ENCODE peak calls at places on chromosomes 6 and 20, in five cellular contexts. H is trophoblast cell, W is mesenchymal stem cell, R is H1, U is neuronal stem cell. D is an unnamed sample.

GRCh38 chr20:31595654-31596411 is 9.3 kb upstream of the ID1 start:
- DNase-seq in H (peak; percentile 95), W (peak; percentile 99), R (peak; percentile 78), U (no peak), D (peak; percentile 95)

GRCh38 chr20:9575836-9576235 is 61.4 kb downstream of the LAMP5 start:
- DNase-seq in H (no peak), W (no peak), R (no peak), U (no peak), D (no peak)

GRCh38 chr6:3013486-3013885 is 13.8 kb downstream of the NQO2 start:
- DNase-seq in H (no peak), W (peak; percentile 62), R (no peak), U (no peak), D (no peak)

GRCh38 chr6:1895721-1896120 is 286.0 kb downstream of the FOXC1 start:
- DNase-seq in H (no peak), W (no peak), R (no peak), U (no peak), D (no peak)

GRCh38 chr20:20824924-20825584 is 112.6 kb upstream of the RALGAPA2 start:
- DNase-seq in H (peak; percentile 38), W (no peak), R (peak; percentile 83), U (peak; percentile 61), D (peak; percentile 71)

GRCh38 chr6:147167009-147167408 is 37.2 kb upstream of the STXBP5 start:
- DNase-seq in H (no peak), W (no peak), R (no peak), U (no peak), D (no peak)

GRCh38 chr20:25148181-25148981 is 47.1 kb upstream of the ENTPD6 start:
- DNase-seq in H (no peak), W (peak; percentile 30), R (peak; percentile 59), U (no peak), D (peak; percentile 56)

GRCh38 chr6:28081486-28081751 is 1.1 kb downstream of the ZNF165 start:
- DNase-seq in H (no peak), W (no peak), R (no peak), U (no peak), D (no peak)

GRCh38 chr6:136889271-136890193 is 32.6 kb upstream of the SLC35D3 start:
- DNase-seq in H (no peak), W (no peak), R (no peak), U (no peak), D (no peak)

GRCh38 chr20:9514461-9515210 is at the start of gene LAMP5:
- DNase-seq in H (no peak), W (peak; percentile 10), R (peak; percentile 80), U (peak; percentile 72), D (peak; percentile 86)

GRCh38 chr20:57513199-57513598 is 11.7 kb downstream of the CTCFL start:
- DNase-seq in H (no peak), W (peak; percentile 26), R (no peak), U (no peak), D (no peak)

GRCh38 chr6:122995930-122996796 is at the start of gene CLVS2:
- DNase-seq in H (peak; percentile 3), W (peak; percentile 21), R (peak; percentile 82), U (peak; percentile 72), D (peak; percentile 78)

GRCh38 chr20:22526512-22527012 is 57.8 kb downstream of the FOXA2 start:
- DNase-seq in H (no peak), W (no peak), R (peak; percentile 3), U (no peak), D (no peak)

GRCh38 chr6:148888853-148889252 is 142.0 kb downstream of the UST start:
- DNase-seq in H (no peak), W (no peak), R (no peak), U (no peak), D (no peak)

GRCh38 chr6:156057869-156058268 is 602.2 kb upstream of the NOX3 start:
- DNase-seq in H (no peak), W (peak; percentile 10), R (no peak), U (no peak), D (no peak)

GRCh38 chr6:132527791-132528190 is 10.3 kb upstream of the TAAR9 start:
- DNase-seq in H (no peak), W (peak; percentile 37), R (no peak), U (no peak), D (no peak)

GRCh38 chr6:3888153-3888957 is 39.2 kb downstream of the FAM50B start:
- DNase-seq in H (no peak), W (no peak), R (no peak), U (no peak), D (no peak)

GRCh38 chr6:124541601-124542000 is 420.6 kb upstream of the RNF217 start:
- DNase-seq in H (no peak), W (no peak), R (no peak), U (no peak), D (no peak)

GRCh38 chr20:11246251-11246775 is 572.5 kb upstream of the JAG1 start:
- DNase-seq in H (no peak), W (no peak), R (no peak), U (no peak), D (no peak)

GRCh38 chr20:2759603-2760360 is 40.6 kb downstream of the CPXM1 start:
- DNase-seq in H (no peak), W (no peak), R (no peak), U (no peak), D (no peak)

GRCh38 chr6:35096129-35096852 is 44.8 kb downstream of the TCP11 start:
- DNase-seq in H (peak; percentile 83), W (peak; percentile 88), R (no peak), U (no peak), D (no peak)

GRCh38 chr20:49989234-49990065 is 6.7 kb downstream of the SNAI1 start:
- DNase-seq in H (peak; percentile 54), W (peak; percentile 91), R (peak; percentile 59), U (no peak), D (no peak)

GRCh38 chr6:148831531-148831930 is 84.7 kb downstream of the UST start:
- DNase-seq in H (no peak), W (no peak), R (no peak), U (no peak), D (no peak)

GRCh38 chr20:4445331-4445730 is 276.4 kb upstream of the PRND start:
- DNase-seq in H (no peak), W (no peak), R (no peak), U (no peak), D (no peak)

GRCh38 chr20:4441871-4442270 is 279.8 kb upstream of the PRND start:
- DNase-seq in H (no peak), W (no peak), R (no peak), U (no peak), D (no peak)

GRCh38 chr20:4445780-4446179 is 275.9 kb upstream of the PRND start:
- DNase-seq in H (no peak), W (no peak), R (no peak), U (no peak), D (no peak)

GRCh38 chr20:4443016-4443415 is 278.7 kb upstream of the PRND start:
- DNase-seq in H (no peak), W (no peak), R (no peak), U (no peak), D (no peak)

DNA sequence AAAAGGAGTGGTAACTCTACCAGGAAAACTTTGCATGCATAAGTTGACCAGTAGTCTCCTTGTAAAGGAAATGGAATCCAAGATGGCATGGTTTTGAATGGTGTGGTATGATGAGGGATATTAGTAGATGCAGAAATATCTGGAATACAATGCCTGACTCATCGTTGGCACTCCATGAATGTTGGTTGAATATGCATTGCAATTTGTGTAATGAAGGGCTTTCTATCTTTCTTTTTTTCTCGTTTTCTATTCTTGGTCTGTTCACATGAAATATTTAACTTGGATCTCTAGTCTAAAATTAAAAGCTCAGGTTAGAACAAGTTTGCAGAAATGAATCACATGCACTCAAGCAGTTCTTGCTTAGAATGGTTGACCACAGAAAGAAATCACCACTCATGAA is 277.3 kb upstream of the PRND start:
- DNase-seq in H (peak; percentile 41), W (no peak), R (no peak), U (no peak), D (no peak)
- H2BK12ac ChIP-seq in H (no peak overlapping the region), W (no peak overlapping the region), R (no peak overlapping the region), U (no peak overlapping the region), D (no peak overlapping the region)

GRCh38 chr6:96521267-96521624 is 360 bp upstream of the UFL1 start:
- DNase-seq in H (no peak), W (no peak), R (no peak), U (no peak), D (no peak)

GRCh38 chr6:96520039-96520850 is 1.4 kb upstream of the UFL1 start:
- DNase-seq in H (peak; percentile 83), W (peak; percentile 25), R (no peak), U (no peak), D (peak; percentile 58)

GRCh38 chr6:96521625-96522468 is at the start of gene UFL1:
- DNase-seq in H (peak; percentile 95), W (peak; percentile 95), R (peak; percentile 88), U (peak; percentile 88), D (peak; percentile 95)

GRCh38 chr6:96520851-96521115 is 823 bp upstream of the UFL1 start:
- DNase-seq in H (no peak), W (peak; percentile 17), R (no peak), U (no peak), D (no peak)

DNA sequence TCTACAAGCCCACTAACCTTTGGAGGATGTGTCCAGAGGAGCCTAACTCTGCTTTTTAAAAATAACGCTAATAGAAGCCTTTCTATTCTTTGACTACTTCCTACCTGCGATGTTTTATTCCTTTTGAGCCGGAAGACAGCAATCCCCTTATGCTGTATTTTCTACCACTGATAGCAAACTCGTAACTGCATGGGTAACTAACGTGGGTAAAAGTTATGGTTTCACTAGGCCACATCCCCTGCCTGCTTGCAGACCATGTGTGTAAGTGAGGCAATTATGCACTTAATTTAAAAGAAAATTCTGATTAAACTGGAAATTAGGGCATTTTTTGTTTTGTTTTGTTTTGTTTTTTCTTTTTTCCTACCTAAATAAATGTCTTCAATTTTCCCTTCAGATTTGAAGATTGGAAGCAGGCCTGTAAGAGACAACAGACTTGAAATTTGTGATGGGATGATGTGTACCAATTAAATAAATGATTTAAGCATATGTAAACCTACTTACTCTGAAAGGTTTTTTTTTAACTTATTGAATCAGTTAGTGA is 933 bp downstream of the UFL1 start:
- DNase-seq in H (no peak), W (peak; percentile 46), R (no peak), U (no peak), D (no peak)
- H2BK12ac ChIP-seq in H (no peak overlapping the region), W (no peak overlapping the region), R (no peak overlapping the region), U (no peak overlapping the region), D (no peak overlapping the region)

DNA sequence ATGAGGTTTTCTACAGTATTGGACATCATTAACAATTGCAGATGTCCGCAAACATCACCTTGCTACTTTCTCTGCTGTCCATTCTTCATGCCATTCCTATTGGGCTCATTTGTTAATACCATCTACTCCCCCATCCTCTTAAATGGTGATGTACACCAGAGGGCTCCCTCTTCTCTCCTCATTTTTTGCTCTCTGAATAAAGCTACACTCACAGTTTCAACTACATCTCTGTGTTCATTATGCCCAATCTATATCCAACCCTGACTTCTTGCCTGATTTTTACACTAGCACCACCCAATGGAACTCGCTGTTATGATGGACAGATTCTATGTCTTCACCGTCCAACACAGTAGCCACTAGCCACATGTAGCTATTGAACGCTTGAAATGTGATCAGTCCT is 288.1 kb upstream of the ID4 start:
- DNase-seq in H (no peak), W (no peak), R (no peak), U (no peak), D (no peak)
- H2BK12ac ChIP-seq in H (no peak overlapping the region), W (no peak overlapping the region), R (no peak overlapping the region), U (no peak overlapping the region), D (no peak overlapping the region)

DNA sequence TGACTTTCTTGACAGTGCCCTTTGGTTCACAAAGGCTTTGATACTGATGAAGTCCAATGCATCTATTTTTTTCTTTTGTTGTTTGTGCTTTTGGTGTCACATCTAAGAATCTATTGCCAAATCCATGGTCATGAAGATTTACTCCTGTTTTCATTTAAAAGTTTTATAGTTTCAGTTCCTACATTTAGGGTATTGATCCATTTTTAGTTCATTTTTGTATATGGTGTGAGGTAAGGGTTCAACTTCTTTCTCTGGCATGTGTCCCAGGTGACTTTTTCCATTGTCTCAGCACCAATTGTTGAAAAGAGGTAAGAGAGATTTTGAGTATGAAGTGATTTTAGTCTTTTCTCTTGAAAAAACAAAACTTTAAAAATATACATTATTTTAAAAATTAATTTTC is 260.6 kb downstream of the GMPR start:
- DNase-seq in H (no peak), W (no peak), R (no peak), U (no peak), D (no peak)
- H2BK12ac ChIP-seq in H (no peak overlapping the region), W (no peak overlapping the region), R (no peak overlapping the region), U (no peak overlapping the region), D (no peak overlapping the region)

D was measured in H9.